ENCODE peak calls at places on chromosomes 4 and X, in four cellular contexts. One of them, this sample, is unnamed.

GRCh38 chrX:112368371-112368770 is 285.8 kb upstream of the TRPC5 start:
- DNase-seq in SJSA1: no peak
- DNase-seq in DND-41: no peak
- DNase-seq in right atrium auricular region: no peak
- DNase-seq in this sample: no peak

GRCh38 chrX:151754641-151755215 is 20.2 kb downstream of the CNGA2 start:
- DNase-seq in SJSA1: no peak
- DNase-seq in DND-41: no peak
- DNase-seq in right atrium auricular region: peak; percentile 18
- DNase-seq in this sample: peak; percentile 32

GRCh38 chr4:78242071-78242470 is 184.9 kb downstream of the FRAS1 start:
- DNase-seq in SJSA1: no peak
- DNase-seq in DND-41: no peak
- DNase-seq in right atrium auricular region: no peak
- DNase-seq in this sample: no peak

GRCh38 chr4:25900310-25900709 is 13.7 kb upstream of the SMIM20 start:
- DNase-seq in SJSA1: no peak
- DNase-seq in DND-41: no peak
- DNase-seq in right atrium auricular region: no peak
- DNase-seq in this sample: no peak

GRCh38 chr4:83646538-83646937 is 110.6 kb downstream of the GPAT3 start:
- DNase-seq in SJSA1: no peak
- DNase-seq in DND-41: no peak
- DNase-seq in right atrium auricular region: no peak
- DNase-seq in this sample: no peak

GRCh38 chr4:82677327-82677726 is 115.5 kb upstream of the TMEM150C start:
- DNase-seq in SJSA1: no peak
- DNase-seq in DND-41: no peak
- DNase-seq in right atrium auricular region: no peak
- DNase-seq in this sample: no peak

GRCh38 chrX:105461013-105461412 is 240.5 kb upstream of the TEX13A start:
- DNase-seq in SJSA1: peak; percentile 20
- DNase-seq in DND-41: no peak
- DNase-seq in right atrium auricular region: no peak
- DNase-seq in this sample: no peak

GRCh38 chrX:139203681-139204575 is 326.6 kb upstream of the F9 start:
- DNase-seq in SJSA1: no peak
- DNase-seq in DND-41: no peak
- DNase-seq in right atrium auricular region: no peak
- DNase-seq in this sample: no peak

GRCh38 chrX:65821721-65822496 is 154.5 kb downstream of the MSN start:
- DNase-seq in SJSA1: no peak
- DNase-seq in DND-41: no peak
- DNase-seq in right atrium auricular region: no peak
- DNase-seq in this sample: no peak

GRCh38 chr4:41384992-41385391 is 128.3 kb downstream of the UCHL1 start:
- DNase-seq in SJSA1: no peak
- DNase-seq in DND-41: no peak
- DNase-seq in right atrium auricular region: peak; percentile 89
- DNase-seq in this sample: no peak

GRCh38 chr4:188198980-188199792 is 59.9 kb downstream of the TRIML1 start:
- DNase-seq in SJSA1: no peak
- DNase-seq in DND-41: no peak
- DNase-seq in right atrium auricular region: no peak
- DNase-seq in this sample: no peak

GRCh38 chr4:187270154-187270553 is 546.5 kb upstream of the FAT1 start:
- DNase-seq in SJSA1: peak; percentile 37
- DNase-seq in DND-41: no peak
- DNase-seq in right atrium auricular region: no peak
- DNase-seq in this sample: no peak

GRCh38 chr4:96164814-96165351 is 325.0 kb downstream of the PDHA2 start:
- DNase-seq in SJSA1: peak; percentile 89
- DNase-seq in DND-41: no peak
- DNase-seq in right atrium auricular region: no peak
- DNase-seq in this sample: peak; percentile 92

GRCh38 chr4:143773998-143774898 is 73.8 kb upstream of the FREM3 start:
- DNase-seq in SJSA1: peak; percentile 26
- DNase-seq in DND-41: peak; percentile 70
- DNase-seq in right atrium auricular region: no peak
- DNase-seq in this sample: peak; percentile 5

GRCh38 chrX:47311857-47312774 is 58.3 kb upstream of the ZNF157 start:
- DNase-seq in SJSA1: peak; percentile 1
- DNase-seq in DND-41: peak; percentile 4
- DNase-seq in right atrium auricular region: no peak
- DNase-seq in this sample: peak; percentile 16

GRCh38 chr4:87819281-87819919 is 13.4 kb upstream of the MEPE start:
- DNase-seq in SJSA1: peak; percentile 89
- DNase-seq in DND-41: no peak
- DNase-seq in right atrium auricular region: no peak
- DNase-seq in this sample: peak; percentile 33

GRCh38 chr4:154779362-154779947 is 1.6 kb upstream of the RBM46 start:
- DNase-seq in SJSA1: no peak
- DNase-seq in DND-41: no peak
- DNase-seq in right atrium auricular region: no peak
- DNase-seq in this sample: peak; percentile 32

GRCh38 chr4:157983300-157983699 is 189.5 kb downstream of the GASK1B start:
- DNase-seq in SJSA1: no peak
- DNase-seq in DND-41: no peak
- DNase-seq in right atrium auricular region: no peak
- DNase-seq in this sample: no peak

GRCh38 chr4:149009223-149009622 is 567.0 kb upstream of the NR3C2 start:
- DNase-seq in SJSA1: no peak
- DNase-seq in DND-41: no peak
- DNase-seq in right atrium auricular region: no peak
- DNase-seq in this sample: no peak

GRCh38 chr4:77629885-77630284 is 24.3 kb downstream of the CXCL13 start:
- DNase-seq in SJSA1: no peak
- DNase-seq in DND-41: no peak
- DNase-seq in right atrium auricular region: no peak
- DNase-seq in this sample: no peak

GRCh38 chr4:185235480-185236154 is 26.2 kb downstream of the SNX25 start:
- DNase-seq in SJSA1: peak; percentile 33
- DNase-seq in DND-41: no peak
- DNase-seq in right atrium auricular region: no peak
- DNase-seq in this sample: no peak

DNA sequence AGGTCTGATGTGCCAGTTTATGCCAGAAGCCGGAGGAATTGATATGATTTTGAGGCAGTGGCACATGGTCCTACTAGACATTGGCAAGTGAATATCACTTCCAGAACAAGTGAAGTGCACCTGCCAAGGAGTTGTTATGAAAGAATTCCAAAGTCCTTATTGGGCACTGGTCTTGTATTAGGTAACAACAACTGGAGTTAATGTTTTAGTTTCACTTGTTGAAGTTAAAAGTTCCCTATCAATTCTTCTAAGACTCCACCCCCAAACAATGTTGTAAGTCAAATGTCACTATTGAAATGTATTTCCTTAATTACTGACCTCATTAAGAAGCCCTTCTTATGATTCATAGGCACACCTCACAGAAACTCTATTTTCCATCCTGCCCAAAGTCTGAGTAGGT is 3.1 kb downstream of the TET2 start:
- DNase-seq in SJSA1: no peak
- DNase-seq in DND-41: no peak
- DNase-seq in right atrium auricular region: no peak
- DNase-seq in this sample: no peak
- H3K4me3 ChIP-seq in SJSA1: no peak overlapping the region
- H3K4me3 ChIP-seq in DND-41: no peak overlapping the region
- H3K4me3 ChIP-seq in right atrium auricular region: no peak overlapping the region
- H3K4me3 ChIP-seq in this sample: no peak overlapping the region

DNA sequence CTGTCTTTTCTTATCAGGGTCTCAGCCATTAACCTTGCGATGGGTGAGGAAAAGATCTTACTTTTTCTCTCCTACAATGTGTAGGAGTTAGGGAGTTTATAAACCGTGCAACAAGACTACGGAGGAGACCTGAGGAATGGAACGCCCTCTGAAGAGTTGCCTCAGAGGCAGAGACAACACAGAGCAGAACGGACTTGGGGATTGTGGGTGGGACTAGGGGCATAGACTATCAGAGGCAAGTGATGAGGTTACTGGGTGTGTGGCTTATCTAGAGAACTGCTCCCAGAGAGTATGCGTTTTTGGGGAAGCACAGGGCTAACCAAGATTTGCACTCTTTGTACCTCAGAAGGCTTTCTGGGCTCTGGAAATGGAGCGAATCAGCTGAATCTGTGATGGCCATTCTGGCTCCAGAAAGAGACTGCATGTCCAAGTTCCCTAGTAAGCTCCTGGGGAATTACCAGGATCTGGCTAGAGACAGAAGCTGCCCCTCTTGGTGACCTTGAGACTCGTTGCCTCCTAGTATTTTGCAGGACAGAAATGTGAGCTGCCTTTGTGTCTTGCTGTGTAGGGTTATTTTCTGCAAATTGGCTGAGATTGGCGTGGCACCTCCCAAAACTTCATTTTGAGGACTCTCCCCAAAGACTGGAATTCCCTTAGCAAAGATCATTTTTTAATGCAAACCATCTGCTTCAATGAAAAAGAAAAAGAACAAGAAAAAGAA is 118.9 kb downstream of the ARSF start:
- DNase-seq in SJSA1: no peak
- DNase-seq in DND-41: no peak
- DNase-seq in right atrium auricular region: no peak
- DNase-seq in this sample: no peak
- H3K4me3 ChIP-seq in SJSA1: no peak overlapping the region
- H3K4me3 ChIP-seq in DND-41: no peak overlapping the region
- H3K4me3 ChIP-seq in right atrium auricular region: no peak overlapping the region
- H3K4me3 ChIP-seq in this sample: no peak overlapping the region

GRCh38 chr4:16694491-16695276 is 203.8 kb downstream of the LDB2 start:
- DNase-seq in SJSA1: no peak
- DNase-seq in DND-41: no peak
- DNase-seq in right atrium auricular region: no peak
- DNase-seq in this sample: no peak

GRCh38 chr4:16693040-16693506 is 205.4 kb downstream of the LDB2 start:
- DNase-seq in SJSA1: no peak
- DNase-seq in DND-41: no peak
- DNase-seq in right atrium auricular region: no peak
- DNase-seq in this sample: no peak

GRCh38 chr4:16692021-16692420 is 206.4 kb downstream of the LDB2 start:
- DNase-seq in SJSA1: no peak
- DNase-seq in DND-41: no peak
- DNase-seq in right atrium auricular region: no peak
- DNase-seq in this sample: no peak

GRCh38 chr4:16693641-16694040 is 204.8 kb downstream of the LDB2 start:
- DNase-seq in SJSA1: no peak
- DNase-seq in DND-41: no peak
- DNase-seq in right atrium auricular region: no peak
- DNase-seq in this sample: no peak

DNA sequence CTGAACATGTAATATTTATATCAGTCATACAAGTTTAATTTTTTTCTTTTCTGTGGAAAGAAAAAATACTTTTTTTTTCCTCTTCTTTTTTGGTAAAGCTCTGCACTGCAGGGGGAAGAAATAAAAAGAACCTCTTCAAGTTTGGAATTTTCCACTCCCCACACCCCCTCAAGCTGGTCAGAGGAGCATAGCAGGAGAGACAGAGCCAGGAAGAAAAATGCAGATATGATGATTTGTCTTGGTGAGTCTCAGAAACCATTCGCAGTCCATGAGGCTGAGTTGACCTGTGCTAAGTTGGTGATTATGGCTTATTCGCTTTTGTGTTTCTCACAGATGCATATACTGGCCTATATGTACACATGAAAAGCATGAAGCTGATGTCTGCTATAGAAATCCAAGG is 206.0 kb downstream of the LDB2 start:
- DNase-seq in SJSA1: no peak
- DNase-seq in DND-41: no peak
- DNase-seq in right atrium auricular region: no peak
- DNase-seq in this sample: no peak
- H3K4me3 ChIP-seq in SJSA1: no peak overlapping the region
- H3K4me3 ChIP-seq in DND-41: no peak overlapping the region
- H3K4me3 ChIP-seq in right atrium auricular region: no peak overlapping the region
- H3K4me3 ChIP-seq in this sample: no peak overlapping the region

GRCh38 chr4:156623376-156623775 is 348.2 kb downstream of the PDGFC start:
- DNase-seq in SJSA1: no peak
- DNase-seq in DND-41: no peak
- DNase-seq in right atrium auricular region: no peak
- DNase-seq in this sample: no peak

GRCh38 chr4:156615066-156615514 is 356.5 kb downstream of the PDGFC start:
- DNase-seq in SJSA1: peak; percentile 44
- DNase-seq in DND-41: no peak
- DNase-seq in right atrium auricular region: no peak
- DNase-seq in this sample: peak; percentile 92

GRCh38 chr4:156619154-156619934 is 352.3 kb downstream of the PDGFC start:
- DNase-seq in SJSA1: no peak
- DNase-seq in DND-41: no peak
- DNase-seq in right atrium auricular region: no peak
- DNase-seq in this sample: no peak

DNA sequence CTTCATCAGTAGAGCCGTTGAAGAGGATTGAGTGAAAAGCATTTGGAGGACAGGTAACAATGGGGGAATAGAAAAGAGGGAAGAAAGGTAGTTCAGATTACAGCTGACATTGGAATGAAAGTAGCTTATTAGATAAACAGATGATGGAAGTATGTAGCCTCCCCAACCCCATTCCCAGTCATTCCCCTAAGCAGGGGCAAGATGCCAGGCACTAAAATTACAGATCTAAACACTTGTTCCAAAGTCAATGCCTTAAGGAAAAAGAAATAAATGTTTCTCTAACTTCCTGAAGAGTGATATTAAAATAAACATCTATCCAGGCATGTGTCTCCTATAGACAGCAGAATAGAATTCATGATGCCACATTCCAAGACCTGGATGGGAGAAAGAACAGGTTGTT is 350.8 kb downstream of the PDGFC start:
- DNase-seq in SJSA1: no peak
- DNase-seq in DND-41: no peak
- DNase-seq in right atrium auricular region: no peak
- DNase-seq in this sample: no peak
- H3K4me3 ChIP-seq in SJSA1: no peak overlapping the region
- H3K4me3 ChIP-seq in DND-41: no peak overlapping the region
- H3K4me3 ChIP-seq in right atrium auricular region: no peak overlapping the region
- H3K4me3 ChIP-seq in this sample: no peak overlapping the region

DNA sequence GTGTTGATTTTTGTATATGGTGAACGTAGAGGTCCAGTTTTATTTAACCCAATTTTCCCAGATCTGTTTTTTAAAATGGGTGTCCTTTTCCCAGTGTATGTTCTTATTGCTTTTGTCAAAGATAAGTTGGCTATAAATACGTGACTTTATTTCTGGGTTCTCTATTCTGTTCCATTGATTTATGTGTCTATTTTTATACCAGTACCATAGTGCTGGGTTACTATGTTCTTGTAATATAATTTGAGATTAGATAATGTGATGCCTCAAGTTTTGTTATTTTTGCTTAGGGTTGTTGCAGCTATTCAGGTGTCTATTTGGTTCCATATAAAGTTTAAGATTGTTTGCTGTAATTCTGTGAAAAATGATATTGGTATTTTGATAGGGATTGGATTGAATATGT is 749.1 kb upstream of the GRIA3 start:
- DNase-seq in SJSA1: no peak
- DNase-seq in DND-41: no peak
- DNase-seq in right atrium auricular region: no peak
- DNase-seq in this sample: no peak
- H3K4me3 ChIP-seq in SJSA1: no peak overlapping the region
- H3K4me3 ChIP-seq in DND-41: no peak overlapping the region
- H3K4me3 ChIP-seq in right atrium auricular region: no peak overlapping the region
- H3K4me3 ChIP-seq in this sample: no peak overlapping the region